ENCODE peak calls at places on chromosomes 4 and X, in eight cellular contexts. One of them, this sample, is unnamed.

GRCh38 chrX:134695999-134696398 is 37.7 kb upstream of the PLAC1 start:
- DNase-seq in GM12878: no peak
- DNase-seq in SK-N-DZ: no peak
- DNase-seq in smooth muscle cell of the brain vasculature: no peak
- DNase-seq in lung microvascular endothelial cell: no peak
- DNase-seq in stimulated activated CD4-positive, alpha-beta T cell treated with anti-CD3 and anti-CD28 coated beads, Interleukin-1b, Interleukin-23, amount 100 ng/mL, for 48 hours: no peak
- DNase-seq in Panc1: no peak
- DNase-seq in COR-L47: no peak
- DNase-seq in this sample: no peak

GRCh38 chr4:7394184-7394575 is 40.5 kb downstream of the PSAPL1 start:
- DNase-seq in GM12878: no peak
- DNase-seq in smooth muscle cell of the brain vasculature: no peak
- DNase-seq in SK-N-DZ: no peak
- DNase-seq in COR-L47: no peak
- DNase-seq in stimulated activated CD4-positive, alpha-beta T cell treated with anti-CD3 and anti-CD28 coated beads, Interleukin-1b, Interleukin-23, amount 100 ng/mL, for 48 hours: no peak
- DNase-seq in lung microvascular endothelial cell: no peak
- DNase-seq in Panc1: no peak
- DNase-seq in this sample: no peak

GRCh38 chr4:3313139-3313538 is 20.3 kb downstream of the RGS12 start:
- DNase-seq in COR-L47: no peak
- DNase-seq in smooth muscle cell of the brain vasculature: no peak
- DNase-seq in SK-N-DZ: no peak
- DNase-seq in lung microvascular endothelial cell: no peak
- DNase-seq in GM12878: no peak
- DNase-seq in stimulated activated CD4-positive, alpha-beta T cell treated with anti-CD3 and anti-CD28 coated beads, Interleukin-1b, Interleukin-23, amount 100 ng/mL, for 48 hours: no peak
- DNase-seq in Panc1: no peak
- DNase-seq in this sample: no peak

GRCh38 chr4:82372874-82373815 is 646 bp downstream of the HNRNPD start:
- DNase-seq in GM12878: peak
- DNase-seq in COR-L47: peak
- DNase-seq in SK-N-DZ: peak
- DNase-seq in smooth muscle cell of the brain vasculature: peak
- DNase-seq in lung microvascular endothelial cell: peak
- DNase-seq in stimulated activated CD4-positive, alpha-beta T cell treated with anti-CD3 and anti-CD28 coated beads, Interleukin-1b, Interleukin-23, amount 100 ng/mL, for 48 hours: peak
- DNase-seq in Panc1: no peak
- DNase-seq in this sample: peak

GRCh38 chr4:7365472-7366179 is 69.1 kb downstream of the PSAPL1 start:
- DNase-seq in COR-L47: peak
- DNase-seq in GM12878: no peak
- DNase-seq in smooth muscle cell of the brain vasculature: no peak
- DNase-seq in Panc1: no peak
- DNase-seq in SK-N-DZ: no peak
- DNase-seq in lung microvascular endothelial cell: no peak
- DNase-seq in stimulated activated CD4-positive, alpha-beta T cell treated with anti-CD3 and anti-CD28 coated beads, Interleukin-1b, Interleukin-23, amount 100 ng/mL, for 48 hours: no peak
- DNase-seq in this sample: no peak

GRCh38 chrX:13428055-13428786 is 108.4 kb upstream of the ATXN3L start:
- DNase-seq in lung microvascular endothelial cell: peak
- DNase-seq in SK-N-DZ: no peak
- DNase-seq in Panc1: peak
- DNase-seq in COR-L47: no peak
- DNase-seq in GM12878: no peak
- DNase-seq in smooth muscle cell of the brain vasculature: peak
- DNase-seq in stimulated activated CD4-positive, alpha-beta T cell treated with anti-CD3 and anti-CD28 coated beads, Interleukin-1b, Interleukin-23, amount 100 ng/mL, for 48 hours: peak
- DNase-seq in this sample: no peak

GRCh38 chr4:153374471-153374870 is 30.0 kb downstream of the MND1 start:
- DNase-seq in GM12878: no peak
- DNase-seq in smooth muscle cell of the brain vasculature: no peak
- DNase-seq in lung microvascular endothelial cell: no peak
- DNase-seq in COR-L47: no peak
- DNase-seq in Panc1: no peak
- DNase-seq in SK-N-DZ: no peak
- DNase-seq in stimulated activated CD4-positive, alpha-beta T cell treated with anti-CD3 and anti-CD28 coated beads, Interleukin-1b, Interleukin-23, amount 100 ng/mL, for 48 hours: no peak
- DNase-seq in this sample: no peak

GRCh38 chr4:103996059-103996458 is 276.3 kb upstream of the TACR3 start:
- DNase-seq in lung microvascular endothelial cell: no peak
- DNase-seq in Panc1: peak
- DNase-seq in stimulated activated CD4-positive, alpha-beta T cell treated with anti-CD3 and anti-CD28 coated beads, Interleukin-1b, Interleukin-23, amount 100 ng/mL, for 48 hours: no peak
- DNase-seq in COR-L47: peak
- DNase-seq in SK-N-DZ: peak
- DNase-seq in GM12878: no peak
- DNase-seq in smooth muscle cell of the brain vasculature: no peak
- DNase-seq in this sample: no peak

GRCh38 chrX:135984220-135984619 is 1.0 kb upstream of the SLC9A6 start:
- DNase-seq in GM12878: no peak
- DNase-seq in Panc1: no peak
- DNase-seq in stimulated activated CD4-positive, alpha-beta T cell treated with anti-CD3 and anti-CD28 coated beads, Interleukin-1b, Interleukin-23, amount 100 ng/mL, for 48 hours: no peak
- DNase-seq in smooth muscle cell of the brain vasculature: no peak
- DNase-seq in SK-N-DZ: no peak
- DNase-seq in COR-L47: no peak
- DNase-seq in lung microvascular endothelial cell: no peak
- DNase-seq in this sample: no peak

GRCh38 chrX:94758130-94758529 is 1084.1 kb downstream of the FAM133A start:
- DNase-seq in lung microvascular endothelial cell: no peak
- DNase-seq in SK-N-DZ: no peak
- DNase-seq in stimulated activated CD4-positive, alpha-beta T cell treated with anti-CD3 and anti-CD28 coated beads, Interleukin-1b, Interleukin-23, amount 100 ng/mL, for 48 hours: no peak
- DNase-seq in GM12878: no peak
- DNase-seq in Panc1: no peak
- DNase-seq in smooth muscle cell of the brain vasculature: no peak
- DNase-seq in COR-L47: no peak
- DNase-seq in this sample: no peak

GRCh38 chr4:7043521-7044414 is 596 bp downstream of the TADA2B start:
- DNase-seq in lung microvascular endothelial cell: peak
- DNase-seq in SK-N-DZ: peak
- DNase-seq in GM12878: no peak
- DNase-seq in COR-L47: no peak
- DNase-seq in Panc1: no peak
- DNase-seq in stimulated activated CD4-positive, alpha-beta T cell treated with anti-CD3 and anti-CD28 coated beads, Interleukin-1b, Interleukin-23, amount 100 ng/mL, for 48 hours: peak
- DNase-seq in smooth muscle cell of the brain vasculature: no peak
- DNase-seq in this sample: no peak

GRCh38 chr4:57163530-57164459 is 53.6 kb upstream of the IGFBP7 start:
- DNase-seq in lung microvascular endothelial cell: peak
- DNase-seq in stimulated activated CD4-positive, alpha-beta T cell treated with anti-CD3 and anti-CD28 coated beads, Interleukin-1b, Interleukin-23, amount 100 ng/mL, for 48 hours: peak
- DNase-seq in Panc1: peak
- DNase-seq in SK-N-DZ: peak
- DNase-seq in COR-L47: peak
- DNase-seq in GM12878: peak
- DNase-seq in smooth muscle cell of the brain vasculature: peak
- DNase-seq in this sample: peak

GRCh38 chr4:84032372-84032771 is 466.7 kb downstream of the NKX6-1 start:
- DNase-seq in smooth muscle cell of the brain vasculature: no peak
- DNase-seq in stimulated activated CD4-positive, alpha-beta T cell treated with anti-CD3 and anti-CD28 coated beads, Interleukin-1b, Interleukin-23, amount 100 ng/mL, for 48 hours: no peak
- DNase-seq in GM12878: peak
- DNase-seq in COR-L47: no peak
- DNase-seq in Panc1: no peak
- DNase-seq in lung microvascular endothelial cell: no peak
- DNase-seq in SK-N-DZ: no peak
- DNase-seq in this sample: no peak

GRCh38 chr4:89496851-89497250 is 189.3 kb upstream of the GPRIN3 start:
- DNase-seq in COR-L47: no peak
- DNase-seq in smooth muscle cell of the brain vasculature: no peak
- DNase-seq in Panc1: no peak
- DNase-seq in stimulated activated CD4-positive, alpha-beta T cell treated with anti-CD3 and anti-CD28 coated beads, Interleukin-1b, Interleukin-23, amount 100 ng/mL, for 48 hours: no peak
- DNase-seq in GM12878: no peak
- DNase-seq in lung microvascular endothelial cell: peak
- DNase-seq in SK-N-DZ: no peak
- DNase-seq in this sample: no peak

GRCh38 chr4:97605927-97606326 is 537.3 kb downstream of the STPG2 start:
- DNase-seq in GM12878: no peak
- DNase-seq in smooth muscle cell of the brain vasculature: no peak
- DNase-seq in lung microvascular endothelial cell: no peak
- DNase-seq in COR-L47: no peak
- DNase-seq in SK-N-DZ: no peak
- DNase-seq in stimulated activated CD4-positive, alpha-beta T cell treated with anti-CD3 and anti-CD28 coated beads, Interleukin-1b, Interleukin-23, amount 100 ng/mL, for 48 hours: no peak
- DNase-seq in Panc1: no peak
- DNase-seq in this sample: no peak

GRCh38 chr4:94135701-94136100 is 72.0 kb upstream of the SMARCAD1 start:
- DNase-seq in Panc1: no peak
- DNase-seq in stimulated activated CD4-positive, alpha-beta T cell treated with anti-CD3 and anti-CD28 coated beads, Interleukin-1b, Interleukin-23, amount 100 ng/mL, for 48 hours: no peak
- DNase-seq in COR-L47: no peak
- DNase-seq in GM12878: no peak
- DNase-seq in SK-N-DZ: no peak
- DNase-seq in smooth muscle cell of the brain vasculature: no peak
- DNase-seq in lung microvascular endothelial cell: peak
- DNase-seq in this sample: no peak

GRCh38 chrX:15233416-15234015 is 36.4 kb downstream of the ASB9 start:
- DNase-seq in smooth muscle cell of the brain vasculature: no peak
- DNase-seq in COR-L47: no peak
- DNase-seq in GM12878: no peak
- DNase-seq in stimulated activated CD4-positive, alpha-beta T cell treated with anti-CD3 and anti-CD28 coated beads, Interleukin-1b, Interleukin-23, amount 100 ng/mL, for 48 hours: no peak
- DNase-seq in lung microvascular endothelial cell: no peak
- DNase-seq in Panc1: no peak
- DNase-seq in SK-N-DZ: no peak
- DNase-seq in this sample: no peak

GRCh38 chr4:6605114-6605513 is 30.1 kb downstream of the MAN2B2 start:
- DNase-seq in lung microvascular endothelial cell: no peak
- DNase-seq in GM12878: no peak
- DNase-seq in Panc1: no peak
- DNase-seq in stimulated activated CD4-positive, alpha-beta T cell treated with anti-CD3 and anti-CD28 coated beads, Interleukin-1b, Interleukin-23, amount 100 ng/mL, for 48 hours: no peak
- DNase-seq in smooth muscle cell of the brain vasculature: no peak
- DNase-seq in COR-L47: no peak
- DNase-seq in SK-N-DZ: no peak
- DNase-seq in this sample: no peak

GRCh38 chr4:153294631-153295030 is 49.9 kb upstream of the MND1 start:
- DNase-seq in smooth muscle cell of the brain vasculature: no peak
- DNase-seq in Panc1: no peak
- DNase-seq in COR-L47: no peak
- DNase-seq in lung microvascular endothelial cell: no peak
- DNase-seq in GM12878: no peak
- DNase-seq in stimulated activated CD4-positive, alpha-beta T cell treated with anti-CD3 and anti-CD28 coated beads, Interleukin-1b, Interleukin-23, amount 100 ng/mL, for 48 hours: no peak
- DNase-seq in SK-N-DZ: no peak
- DNase-seq in this sample: no peak

GRCh38 chrX:114344756-114345155 is 239.1 kb upstream of the HTR2C start:
- DNase-seq in lung microvascular endothelial cell: peak
- DNase-seq in smooth muscle cell of the brain vasculature: peak
- DNase-seq in Panc1: peak
- DNase-seq in COR-L47: peak
- DNase-seq in SK-N-DZ: peak
- DNase-seq in stimulated activated CD4-positive, alpha-beta T cell treated with anti-CD3 and anti-CD28 coated beads, Interleukin-1b, Interleukin-23, amount 100 ng/mL, for 48 hours: no peak
- DNase-seq in GM12878: no peak
- DNase-seq in this sample: no peak

GRCh38 chr4:68368566-68369473 is 18.9 kb upstream of the YTHDC1 start:
- DNase-seq in Panc1: no peak
- DNase-seq in lung microvascular endothelial cell: no peak
- DNase-seq in smooth muscle cell of the brain vasculature: no peak
- DNase-seq in SK-N-DZ: no peak
- DNase-seq in GM12878: no peak
- DNase-seq in stimulated activated CD4-positive, alpha-beta T cell treated with anti-CD3 and anti-CD28 coated beads, Interleukin-1b, Interleukin-23, amount 100 ng/mL, for 48 hours: no peak
- DNase-seq in COR-L47: no peak
- DNase-seq in this sample: no peak

GRCh38 chr4:80153800-80154546 is 43.3 kb upstream of the PRDM8 start:
- DNase-seq in smooth muscle cell of the brain vasculature: no peak
- DNase-seq in COR-L47: no peak
- DNase-seq in Panc1: no peak
- DNase-seq in GM12878: no peak
- DNase-seq in SK-N-DZ: no peak
- DNase-seq in stimulated activated CD4-positive, alpha-beta T cell treated with anti-CD3 and anti-CD28 coated beads, Interleukin-1b, Interleukin-23, amount 100 ng/mL, for 48 hours: no peak
- DNase-seq in lung microvascular endothelial cell: peak
- DNase-seq in this sample: no peak

GRCh38 chr4:26819478-26819877 is 41.2 kb upstream of the STIM2 start:
- DNase-seq in Panc1: no peak
- DNase-seq in lung microvascular endothelial cell: no peak
- DNase-seq in stimulated activated CD4-positive, alpha-beta T cell treated with anti-CD3 and anti-CD28 coated beads, Interleukin-1b, Interleukin-23, amount 100 ng/mL, for 48 hours: no peak
- DNase-seq in smooth muscle cell of the brain vasculature: no peak
- DNase-seq in SK-N-DZ: no peak
- DNase-seq in COR-L47: no peak
- DNase-seq in GM12878: no peak
- DNase-seq in this sample: no peak

GRCh38 chrX:72245461-72246089 is 6.7 kb upstream of the ERCC6L start:
- DNase-seq in stimulated activated CD4-positive, alpha-beta T cell treated with anti-CD3 and anti-CD28 coated beads, Interleukin-1b, Interleukin-23, amount 100 ng/mL, for 48 hours: peak
- DNase-seq in Panc1: no peak
- DNase-seq in COR-L47: peak
- DNase-seq in SK-N-DZ: peak
- DNase-seq in lung microvascular endothelial cell: peak
- DNase-seq in smooth muscle cell of the brain vasculature: no peak
- DNase-seq in GM12878: no peak
- DNase-seq in this sample: no peak

GRCh38 chr4:3802571-3803474 is 36.6 kb downstream of the ADRA2C start:
- DNase-seq in GM12878: no peak
- DNase-seq in lung microvascular endothelial cell: no peak
- DNase-seq in smooth muscle cell of the brain vasculature: no peak
- DNase-seq in SK-N-DZ: no peak
- DNase-seq in Panc1: no peak
- DNase-seq in COR-L47: no peak
- DNase-seq in stimulated activated CD4-positive, alpha-beta T cell treated with anti-CD3 and anti-CD28 coated beads, Interleukin-1b, Interleukin-23, amount 100 ng/mL, for 48 hours: no peak
- DNase-seq in this sample: no peak

GRCh38 chrX:9566150-9566621 is 101.3 kb downstream of the TBL1X start:
- DNase-seq in COR-L47: no peak
- DNase-seq in smooth muscle cell of the brain vasculature: peak
- DNase-seq in SK-N-DZ: no peak
- DNase-seq in GM12878: no peak
- DNase-seq in lung microvascular endothelial cell: peak
- DNase-seq in stimulated activated CD4-positive, alpha-beta T cell treated with anti-CD3 and anti-CD28 coated beads, Interleukin-1b, Interleukin-23, amount 100 ng/mL, for 48 hours: peak
- DNase-seq in Panc1: no peak
- DNase-seq in this sample: no peak

GRCh38 chr4:89469930-89470375 is 162.4 kb upstream of the GPRIN3 start:
- DNase-seq in lung microvascular endothelial cell: peak
- DNase-seq in stimulated activated CD4-positive, alpha-beta T cell treated with anti-CD3 and anti-CD28 coated beads, Interleukin-1b, Interleukin-23, amount 100 ng/mL, for 48 hours: peak
- DNase-seq in COR-L47: no peak
- DNase-seq in GM12878: peak
- DNase-seq in SK-N-DZ: no peak
- DNase-seq in smooth muscle cell of the brain vasculature: peak
- DNase-seq in Panc1: no peak
- DNase-seq in this sample: no peak

GRCh38 chrX:50081282-50081955 is 119.4 kb downstream of the AKAP4 start:
- DNase-seq in SK-N-DZ: no peak
- DNase-seq in GM12878: no peak
- DNase-seq in lung microvascular endothelial cell: peak
- DNase-seq in Panc1: no peak
- DNase-seq in smooth muscle cell of the brain vasculature: no peak
- DNase-seq in COR-L47: peak
- DNase-seq in stimulated activated CD4-positive, alpha-beta T cell treated with anti-CD3 and anti-CD28 coated beads, Interleukin-1b, Interleukin-23, amount 100 ng/mL, for 48 hours: no peak
- DNase-seq in this sample: no peak

GRCh38 chr4:142660728-142661127 is 185.4 kb downstream of the INPP4B start:
- DNase-seq in SK-N-DZ: no peak
- DNase-seq in COR-L47: no peak
- DNase-seq in stimulated activated CD4-positive, alpha-beta T cell treated with anti-CD3 and anti-CD28 coated beads, Interleukin-1b, Interleukin-23, amount 100 ng/mL, for 48 hours: no peak
- DNase-seq in lung microvascular endothelial cell: no peak
- DNase-seq in Panc1: no peak
- DNase-seq in smooth muscle cell of the brain vasculature: no peak
- DNase-seq in GM12878: no peak
- DNase-seq in this sample: no peak

GRCh38 chr4:148651991-148652390 is 209.8 kb upstream of the NR3C2 start:
- DNase-seq in Panc1: no peak
- DNase-seq in COR-L47: no peak
- DNase-seq in smooth muscle cell of the brain vasculature: no peak
- DNase-seq in stimulated activated CD4-positive, alpha-beta T cell treated with anti-CD3 and anti-CD28 coated beads, Interleukin-1b, Interleukin-23, amount 100 ng/mL, for 48 hours: no peak
- DNase-seq in GM12878: no peak
- DNase-seq in lung microvascular endothelial cell: no peak
- DNase-seq in SK-N-DZ: no peak
- DNase-seq in this sample: no peak

GRCh38 chrX:123860506-123860840 is 620 bp downstream of the XIAP start:
- DNase-seq in SK-N-DZ: no peak
- DNase-seq in Panc1: no peak
- DNase-seq in smooth muscle cell of the brain vasculature: no peak
- DNase-seq in stimulated activated CD4-positive, alpha-beta T cell treated with anti-CD3 and anti-CD28 coated beads, Interleukin-1b, Interleukin-23, amount 100 ng/mL, for 48 hours: no peak
- DNase-seq in lung microvascular endothelial cell: peak
- DNase-seq in GM12878: peak
- DNase-seq in COR-L47: no peak
- DNase-seq in this sample: no peak

GRCh38 chr4:171857302-171858005 is 44.2 kb downstream of the GALNTL6 start:
- DNase-seq in COR-L47: no peak
- DNase-seq in SK-N-DZ: no peak
- DNase-seq in Panc1: no peak
- DNase-seq in smooth muscle cell of the brain vasculature: no peak
- DNase-seq in lung microvascular endothelial cell: no peak
- DNase-seq in GM12878: no peak
- DNase-seq in stimulated activated CD4-positive, alpha-beta T cell treated with anti-CD3 and anti-CD28 coated beads, Interleukin-1b, Interleukin-23, amount 100 ng/mL, for 48 hours: no peak
- DNase-seq in this sample: no peak

GRCh38 chr4:89249716-89250361 is 57.8 kb downstream of the GPRIN3 start:
- DNase-seq in smooth muscle cell of the brain vasculature: no peak
- DNase-seq in lung microvascular endothelial cell: no peak
- DNase-seq in Panc1: no peak
- DNase-seq in SK-N-DZ: no peak
- DNase-seq in COR-L47: peak
- DNase-seq in stimulated activated CD4-positive, alpha-beta T cell treated with anti-CD3 and anti-CD28 coated beads, Interleukin-1b, Interleukin-23, amount 100 ng/mL, for 48 hours: no peak
- DNase-seq in GM12878: no peak
- DNase-seq in this sample: no peak

GRCh38 chrX:118974088-118974907 is at the start of gene LONRF3:
- DNase-seq in GM12878: no peak
- DNase-seq in Panc1: peak
- DNase-seq in SK-N-DZ: no peak
- DNase-seq in lung microvascular endothelial cell: peak
- DNase-seq in stimulated activated CD4-positive, alpha-beta T cell treated with anti-CD3 and anti-CD28 coated beads, Interleukin-1b, Interleukin-23, amount 100 ng/mL, for 48 hours: peak
- DNase-seq in smooth muscle cell of the brain vasculature: no peak
- DNase-seq in COR-L47: no peak
- DNase-seq in this sample: no peak

This sample was measured in esophagus squamous epithelium.